ENCODE peak calls at places on chromosomes 5 and 9, in six cellular contexts. M is naive B cell, W is mesenteric fat pad, D is GOT3, G is amniotic stem cell, S is AG20443. B is an unnamed sample.
A peak's percentile ranks its signal among the peaks of the same experiment; 100 is the strongest.

GRCh38 chr5:66945389-66946349 is 250.9 kb downstream of the CD180 start:
- DNase-seq in W (no peak), S (no peak), D (no peak), G (no peak), M (no peak), B (no peak)

GRCh38 chr9:536597-537511 is 304.6 kb upstream of the DMRT1 start:
- DNase-seq in S (no peak), M (no peak), W (no peak), D (no peak), G (no peak), B (no peak)

GRCh38 chr5:91598216-91598615 is 215.1 kb upstream of the ARRDC3 start:
- DNase-seq in M (no peak), S (no peak), D (no peak), G (no peak), W (no peak), B (no peak)

GRCh38 chr9:37976714-37977477 is 73.0 kb upstream of the SLC25A51 start:
- DNase-seq in S (peak; percentile 88), G (peak; percentile 55), D (no peak), W (no peak), M (no peak), B (peak; percentile 79)

GRCh38 chr5:31963358-31963757 is 210.8 kb downstream of the GOLPH3 start:
- DNase-seq in D (no peak), S (no peak), M (no peak), W (no peak), G (no peak), B (no peak)

GRCh38 chr9:107274953-107275422 is 8.1 kb upstream of the RAD23B start:
- DNase-seq in G (peak; percentile 94), S (peak; percentile 75), W (no peak), D (peak; percentile 15), M (no peak), B (peak; percentile 99)

GRCh38 chr5:155441849-155442248 is 428.3 kb downstream of the KIF4B start:
- DNase-seq in D (no peak), W (no peak), M (no peak), G (no peak), S (no peak), B (no peak)

GRCh38 chr5:140549237-140550144 is 2.0 kb downstream of the EIF4EBP3 start:
- DNase-seq in W (no peak), M (no peak), G (no peak), D (no peak), S (peak; percentile 15), B (no peak)

GRCh38 chr5:63306909-63307308 is 655.3 kb downstream of the HTR1A start:
- DNase-seq in W (no peak), G (no peak), S (no peak), M (no peak), D (no peak), B (no peak)

GRCh38 chr9:114771901-114772300 is 33.9 kb downstream of the TNFSF15 start:
- DNase-seq in M (no peak), S (no peak), D (no peak), G (no peak), W (no peak), B (peak; percentile 73)

GRCh38 chr9:113973963-113974413 is 97.9 kb downstream of the ZNF618 start:
- DNase-seq in D (no peak), W (peak; percentile 68), M (no peak), G (peak; percentile 19), S (peak; percentile 53), B (no peak)

GRCh38 chr5:139138790-139139189 is 59.4 kb downstream of the SIL1 start:
- DNase-seq in G (peak; percentile 7), D (no peak), W (no peak), S (peak; percentile 40), M (no peak), B (peak; percentile 70)

GRCh38 chr9:134365791-134366222 is 39.6 kb downstream of the RXRA start:
- DNase-seq in M (no peak), G (no peak), S (peak; percentile 77), W (no peak), D (no peak), B (peak; percentile 36)

GRCh38 chr5:116439891-116440290 is 134.7 kb downstream of the SEMA6A start:
- DNase-seq in D (no peak), W (no peak), M (no peak), S (no peak), G (no peak), B (no peak)

GRCh38 chr9:38432922-38433510 is 8.8 kb upstream of the IGFBPL1 start:
- DNase-seq in M (peak; percentile 11), S (peak; percentile 43), G (peak; percentile 17), D (no peak), W (no peak), B (peak; percentile 21)

GRCh38 chr9:129472651-129473102 is 148.2 kb downstream of the C9orf50 start:
- DNase-seq in S (no peak), M (no peak), W (no peak), G (no peak), D (no peak), B (no peak)

GRCh38 chr9:34684145-34684544 is 6.9 kb downstream of the CCL19 start:
- DNase-seq in M (no peak), D (no peak), S (no peak), W (no peak), G (no peak), B (no peak)

GRCh38 chr5:115472601-115473000 is 72.0 kb downstream of the FEM1C start:
- DNase-seq in G (no peak), S (no peak), D (no peak), W (no peak), M (no peak), B (no peak)

GRCh38 chr5:157821822-157822622 is 36.9 kb downstream of the CLINT1 start:
- DNase-seq in W (no peak), S (no peak), D (no peak), M (no peak), G (no peak), B (peak; percentile 3)

GRCh38 chr5:145520335-145520734 is 314.8 kb downstream of the PRELID2 start:
- DNase-seq in G (no peak), S (no peak), W (no peak), M (no peak), D (no peak), B (no peak)

GRCh38 chr5:14444988-14445387 is 136.6 kb upstream of the OTULINL start:
- DNase-seq in G (no peak), S (no peak), M (no peak), W (no peak), D (no peak), B (peak; percentile 36)

GRCh38 chr5:107395632-107396350 is 274.9 kb downstream of the EFNA5 start:
- DNase-seq in D (no peak), S (no peak), M (no peak), G (no peak), W (no peak), B (no peak)

GRCh38 chr5:178322736-178323540 is 90.3 kb upstream of the PHYKPL start:
- DNase-seq in D (no peak), W (no peak), M (no peak), G (no peak), S (no peak), B (no peak)

GRCh38 chr9:16884952-16885513 is 14.6 kb upstream of the BNC2 start:
- DNase-seq in S (peak; percentile 58), W (no peak), D (no peak), M (no peak), G (no peak), B (no peak)

GRCh38 chr5:78056901-78057514 is 237.5 kb downstream of the AP3B1 start:
- DNase-seq in D (no peak), M (no peak), W (no peak), G (no peak), S (no peak), B (no peak)

GRCh38 chr5:26482817-26483375 is 555.5 kb downstream of the CDH9 start:
- DNase-seq in M (no peak), G (no peak), S (peak; percentile 31), W (no peak), D (no peak), B (no peak)

GRCh38 chr5:132635873-132636272 is 22.1 kb upstream of the IL13 start:
- DNase-seq in M (no peak), W (no peak), G (no peak), D (no peak), S (no peak), B (no peak)

GRCh38 chr5:141487131-141487530 is 1.8 kb upstream of the PCDHGC5 start:
- DNase-seq in G (no peak), M (no peak), S (no peak), D (no peak), W (no peak), B (no peak)

GRCh38 chr9:120391691-120392090 is 188.3 kb downstream of the CDK5RAP2 start:
- DNase-seq in M (no peak), G (no peak), D (no peak), W (no peak), S (no peak), B (no peak)

GRCh38 chr5:66306844-66307315 is 162.8 kb downstream of the SREK1 start:
- DNase-seq in S (no peak), M (no peak), G (no peak), W (no peak), D (no peak), B (no peak)

GRCh38 chr5:76604838-76605237 is 18.4 kb downstream of the F2RL2 start:
- DNase-seq in G (no peak), W (no peak), D (no peak), M (no peak), S (no peak), B (no peak)

GRCh38 chr9:91177661-91178280 is 183.9 kb downstream of the AUH start:
- DNase-seq in D (no peak), G (no peak), S (no peak), W (no peak), M (no peak), B (peak; percentile 96)

GRCh38 chr9:106528158-106528557 is 334.8 kb upstream of the ZNF462 start:
- DNase-seq in M (no peak), W (no peak), S (no peak), G (no peak), D (no peak), B (peak; percentile 41)

GRCh38 chr9:131678499-131679111 is 61.3 kb downstream of the RAPGEF1 start:
- DNase-seq in G (peak; percentile 81), D (peak; percentile 31), W (peak; percentile 73), M (peak; percentile 66), S (peak; percentile 95), B (peak; percentile 96)